ENCODE peak calls at places on chromosomes 4 and X, in nine cellular contexts. F, X, L, J, N, U, C, D and V are unnamed samples.

GRCh38 chr4:135927651-135928050 is 1604.6 kb downstream of the PCDH18 start:
- DNase-seq in L (no peak), N (no peak), J (no peak), X (no peak), F (no peak), D (no peak), U (no peak), C (no peak), V (no peak)

GRCh38 chr4:73434311-73434710 is 1.7 kb upstream of the AFP start:
- DNase-seq in U (no peak), J (no peak), D (no peak), X (no peak), F (no peak), N (peak), C (no peak), L (peak), V (no peak)

GRCh38 chrX:69154051-69154450 is 11.2 kb downstream of the PJA1 start:
- DNase-seq in N (no peak), U (no peak), D (no peak), X (no peak), J (no peak), C (no peak), F (no peak), L (no peak), V (no peak)

GRCh38 chrX:109695637-109696036 is 37.4 kb downstream of the ACSL4 start:
- DNase-seq in N (no peak), L (no peak), U (no peak), J (no peak), X (no peak), F (no peak), C (no peak), D (no peak), V (no peak)

GRCh38 chrX:43750248-43750676 is 94.2 kb downstream of the MAOA start:
- DNase-seq in L (no peak), J (peak), C (peak), N (peak), D (peak), F (peak), U (peak), X (peak), V (no peak)

GRCh38 chrX:13647709-13648212 is 5.2 kb upstream of the TCEANC start:
- DNase-seq in L (no peak), C (no peak), U (peak), X (no peak), J (no peak), D (peak), F (peak), N (peak), V (peak)

GRCh38 chrX:139642241-139642927 is 65.6 kb downstream of the MCF2 start:
- DNase-seq in J (peak), X (no peak), F (no peak), N (peak), C (no peak), D (no peak), U (no peak), L (no peak), V (no peak)

GRCh38 chrX:47579537-47579936 is 2.7 kb upstream of the TIMP1 start:
- DNase-seq in C (peak), D (peak), N (peak), U (no peak), L (no peak), J (peak), F (peak), X (no peak), V (no peak)

GRCh38 chr4:110164251-110164650 is 34.2 kb downstream of the ELOVL6 start:
- DNase-seq in L (no peak), N (peak), X (no peak), D (no peak), F (no peak), C (no peak), U (no peak), J (peak), V (no peak)

GRCh38 chr4:70877539-70877938 is 24.6 kb upstream of the MOB1B start:
- DNase-seq in D (no peak), L (no peak), X (no peak), J (no peak), U (no peak), F (no peak), C (no peak), N (no peak), V (no peak)

GRCh38 chr4:53994382-53994781 is 70.0 kb downstream of the CHIC2 start:
- DNase-seq in D (no peak), J (no peak), N (no peak), X (no peak), U (no peak), L (no peak), F (no peak), C (no peak), V (no peak)

GRCh38 chr4:20612313-20612712 is 87.9 kb upstream of the PACRGL start:
- DNase-seq in F (no peak), J (no peak), U (no peak), X (no peak), D (no peak), N (no peak), L (no peak), C (no peak), V (no peak)

GRCh38 chr4:20444599-20445337 is 193.1 kb downstream of the SLIT2 start:
- DNase-seq in N (peak), U (peak), J (no peak), X (no peak), F (no peak), D (no peak), L (no peak), C (no peak), V (no peak)

GRCh38 chr4:114108869-114109268 is 129.4 kb upstream of the ARSJ start:
- DNase-seq in U (peak), N (peak), F (no peak), X (no peak), C (peak), L (peak), J (peak), D (no peak), V (no peak)

GRCh38 chrX:40855932-40856515 is 120.7 kb upstream of the MED14 start:
- DNase-seq in J (no peak), D (no peak), X (no peak), C (no peak), N (no peak), U (no peak), L (no peak), F (no peak), V (no peak)

GRCh38 chr4:124863039-124863545 is 150.6 kb upstream of the ANKRD50 start:
- DNase-seq in C (no peak), N (no peak), U (no peak), X (no peak), J (no peak), L (no peak), F (no peak), D (no peak), V (no peak)

GRCh38 chrX:70720721-70721120 is 187.8 kb downstream of the TEX11 start:
- DNase-seq in F (no peak), C (no peak), U (no peak), N (peak), J (no peak), L (no peak), D (no peak), X (no peak), V (no peak)

GRCh38 chr4:67292045-67292444 is 253.3 kb downstream of the CENPC start:
- DNase-seq in L (no peak), X (no peak), N (no peak), J (no peak), F (no peak), C (no peak), D (no peak), U (no peak), V (no peak)

GRCh38 chr4:154529737-154530136 is 20.5 kb downstream of the PLRG1 start:
- DNase-seq in D (no peak), U (no peak), F (no peak), C (no peak), X (no peak), N (no peak), L (no peak), J (no peak), V (no peak)

GRCh38 chr4:143531368-143531767 is 17.9 kb downstream of the SMARCA5 start:
- DNase-seq in F (no peak), C (no peak), D (no peak), U (no peak), X (no peak), N (no peak), J (no peak), L (no peak), V (no peak)

GRCh38 chr4:3729188-3729884 is 36.8 kb upstream of the ADRA2C start:
- DNase-seq in N (peak), D (no peak), L (no peak), U (no peak), F (no peak), C (no peak), J (peak), X (no peak), V (no peak)

GRCh38 chrX:72094894-72095293 is 36.8 kb downstream of the RTL5 start:
- DNase-seq in U (peak), D (no peak), L (no peak), F (peak), C (peak), N (peak), J (no peak), X (no peak), V (no peak)

GRCh38 chr4:142840516-142841123 is 5.5 kb downstream of the INPP4B start:
- DNase-seq in X (no peak), L (peak), U (no peak), J (peak), D (no peak), F (no peak), C (peak), N (peak), V (no peak)

GRCh38 chrX:57134702-57135101 is 2.5 kb downstream of the SPIN2A start:
- DNase-seq in F (no peak), X (no peak), U (no peak), L (no peak), J (no peak), D (no peak), N (no peak), C (no peak), V (no peak)

GRCh38 chr4:139889194-139889762 is 223.7 kb downstream of the MGST2 start:
- DNase-seq in L (peak), J (no peak), C (no peak), N (no peak), F (no peak), X (no peak), U (peak), D (no peak), V (no peak)

GRCh38 chr4:64200001-64200555 is 209.2 kb downstream of the TECRL start:
- DNase-seq in L (no peak), N (no peak), C (no peak), U (no peak), D (no peak), F (no peak), J (no peak), X (no peak), V (no peak)

GRCh38 chr4:69823481-69824186 is 36.3 kb downstream of the SULT1E1 start:
- DNase-seq in N (no peak), F (peak), J (peak), C (peak), D (peak), U (peak), L (no peak), X (no peak), V (peak)

GRCh38 chr4:76752911-76753494 is 144.9 kb downstream of the SOWAHB start:
- DNase-seq in N (peak), D (no peak), X (no peak), L (peak), F (no peak), J (peak), U (peak), C (no peak), V (no peak)

GRCh38 chr4:60657802-60658201 is 542.3 kb upstream of the ADGRL3 start:
- DNase-seq in X (no peak), N (peak), D (no peak), C (no peak), L (no peak), J (no peak), F (no peak), U (no peak), V (no peak)

GRCh38 chrX:85244411-85245210 is 820 bp downstream of the ZNF711 start:
- DNase-seq in F (peak), J (peak), U (peak), L (no peak), X (peak), D (no peak), N (no peak), C (no peak), V (no peak)

GRCh38 chr4:38805530-38806145 is 1.0 kb upstream of the TLR1 start:
- DNase-seq in J (no peak), U (no peak), C (peak), F (peak), D (peak), X (no peak), L (no peak), N (peak), V (no peak)

GRCh38 chr4:147991543-147992295 is 259.8 kb downstream of the ARHGAP10 start:
- DNase-seq in F (no peak), X (no peak), C (no peak), D (no peak), L (no peak), U (no peak), J (no peak), N (no peak), V (no peak)

GRCh38 chr4:57065730-57066482 is 44.3 kb downstream of the IGFBP7 start:
- DNase-seq in L (no peak), D (no peak), C (no peak), U (no peak), F (no peak), N (no peak), X (no peak), J (no peak), V (no peak)

DNA sequence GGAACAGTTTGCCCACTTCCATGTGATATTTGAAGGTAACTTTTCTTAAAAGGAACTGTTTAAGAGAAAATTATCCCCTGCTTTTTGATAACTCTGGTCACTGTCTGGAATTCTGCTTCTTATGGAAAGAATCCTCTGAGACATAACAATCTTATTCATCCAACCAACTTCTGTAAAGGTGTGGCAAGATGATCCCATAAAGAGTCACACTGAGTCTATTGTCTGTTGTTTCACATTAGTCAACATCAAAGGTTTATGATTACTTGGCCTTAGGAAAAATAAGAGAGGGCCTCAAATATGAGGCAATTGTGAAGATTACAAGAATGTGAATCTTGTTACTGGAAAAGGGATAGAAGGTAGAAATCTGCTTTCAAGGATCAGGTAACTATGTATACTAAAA is 88.0 kb upstream of the MAGEB18 start:
- DNase-seq in N (no peak), X (no peak), D (no peak), F (no peak), L (no peak), U (no peak), J (no peak), C (no peak), V (no peak)
- TF ChIP-seq CTCF in N (no peak), X (no peak), D (no peak), F (no peak), L (no peak), U (no peak), J (no peak), C (no peak), V (no peak)

GRCh38 chr4:2009651-2010233 is 968 bp upstream of the NELFA start:
- DNase-seq in N (peak), J (peak), U (peak), L (peak), F (peak), D (peak), C (peak), X (peak), V (peak)
- TF ChIP-seq CTCF in N (peak), J (peak), U (peak), L (peak), F (peak), D (no peak), C (no peak), X (peak), V (no peak)

DNA sequence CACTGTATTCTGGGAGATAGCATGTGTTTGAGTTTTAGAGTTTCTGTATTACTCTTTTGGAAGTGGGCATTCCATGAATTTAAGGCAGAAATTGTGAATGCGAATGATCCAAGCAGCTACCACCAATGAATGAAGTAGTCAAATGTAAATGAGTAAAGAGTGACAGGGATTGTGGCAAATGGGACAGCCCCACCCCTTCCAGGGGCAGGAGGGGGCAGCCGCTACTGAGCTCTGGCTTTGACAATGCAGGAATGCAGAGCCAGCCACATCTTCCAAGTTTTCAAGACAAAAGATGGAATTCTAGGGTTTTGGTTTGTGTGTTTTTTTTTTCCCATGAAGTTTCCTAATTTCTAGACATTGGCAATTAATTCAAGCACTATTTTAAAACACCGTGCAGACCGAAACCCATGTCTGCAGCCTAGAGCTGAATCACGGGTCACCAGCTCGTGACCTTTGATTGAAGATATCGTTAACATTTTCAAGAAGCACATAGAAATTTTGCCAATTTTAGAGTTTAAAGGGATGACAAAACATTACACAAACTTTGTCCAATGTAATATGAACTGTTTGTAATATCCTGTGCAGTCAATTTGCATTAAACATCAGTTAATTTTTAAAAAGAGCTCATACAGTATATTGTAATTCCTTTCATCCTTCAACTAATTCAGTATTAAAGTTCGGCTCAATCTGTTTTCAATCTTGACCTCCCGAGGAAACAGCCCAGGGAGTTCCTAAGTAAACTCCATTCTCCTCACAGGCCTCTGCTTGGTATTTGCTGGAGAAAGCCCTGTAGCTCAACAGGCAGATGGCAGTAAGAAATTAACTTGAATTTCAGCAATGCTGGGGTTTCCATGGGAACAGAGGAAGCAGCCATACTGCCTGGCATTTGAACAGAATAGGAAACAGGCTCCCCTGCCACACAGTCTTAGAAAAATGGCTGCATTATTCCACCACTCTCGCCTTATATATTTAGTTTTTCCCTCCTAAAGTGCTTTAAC is 83.4 kb downstream of the UCHL1 start:
- DNase-seq in J (peak), U (peak), C (no peak), D (no peak), L (no peak), N (peak), X (peak), F (no peak), V (no peak)
- TF ChIP-seq CTCF in J (peak), U (peak), C (no peak), D (no peak), L (peak), N (no peak), X (no peak), F (no peak), V (no peak)

DNA sequence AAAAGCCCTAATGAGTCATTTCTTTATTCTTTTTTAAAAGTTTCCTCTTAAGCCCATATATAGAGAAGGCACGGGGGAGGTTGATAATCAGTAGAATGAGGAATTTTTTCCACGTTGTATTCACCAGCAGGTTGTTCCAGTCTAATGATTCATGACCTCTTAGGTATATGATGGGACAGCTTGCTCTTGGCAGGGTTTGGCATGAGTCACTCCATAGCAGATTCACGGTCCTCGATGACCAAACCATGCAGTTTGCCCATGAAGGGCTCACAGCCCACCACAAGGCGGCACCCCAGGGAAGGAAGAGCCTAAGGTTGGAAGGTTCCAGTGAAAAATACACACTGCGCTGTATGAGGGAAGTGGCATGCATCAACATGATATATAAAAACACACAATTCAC is 623.8 kb upstream of the DIPK2B start:
- DNase-seq in X (no peak), J (peak), C (peak), N (peak), D (no peak), U (peak), F (no peak), L (peak), V (peak)
- TF ChIP-seq CTCF in X (peak), J (peak), C (peak), N (peak), D (no peak), U (no peak), F (peak), L (peak), V (no peak)

GRCh38 chrX:81489987-81490386 is 288.1 kb downstream of the SH3BGRL start:
- DNase-seq in J (no peak), X (no peak), N (peak), D (no peak), U (no peak), L (no peak), C (no peak), F (no peak), V (no peak)
- TF ChIP-seq CTCF in J (no peak), X (peak), N (no peak), D (no peak), U (no peak), L (no peak), C (no peak), F (no peak), V (no peak)

GRCh38 chr4:178086324-178086723 is 644.1 kb upstream of the AGA start:
- DNase-seq in J (no peak), D (no peak), C (no peak), X (no peak), L (no peak), U (peak), N (no peak), F (no peak), V (no peak)
- TF ChIP-seq CTCF in J (no peak), D (no peak), C (no peak), X (no peak), L (peak), U (peak), N (no peak), F (no peak), V (no peak)

GRCh38 chr4:162793004-162793403 is 373.7 kb downstream of the NAF1 start:
- DNase-seq in D (no peak), X (no peak), N (no peak), L (no peak), J (no peak), U (no peak), C (no peak), F (no peak), V (no peak)

GRCh38 chr4:162787120-162787519 is 379.6 kb downstream of the NAF1 start:
- DNase-seq in D (no peak), J (no peak), N (no peak), U (no peak), X (no peak), C (no peak), F (no peak), L (no peak), V (no peak)

GRCh38 chr4:162793571-162793970 is 373.1 kb downstream of the NAF1 start:
- DNase-seq in F (no peak), U (no peak), L (no peak), N (peak), X (no peak), J (peak), C (no peak), D (no peak), V (no peak)

DNA sequence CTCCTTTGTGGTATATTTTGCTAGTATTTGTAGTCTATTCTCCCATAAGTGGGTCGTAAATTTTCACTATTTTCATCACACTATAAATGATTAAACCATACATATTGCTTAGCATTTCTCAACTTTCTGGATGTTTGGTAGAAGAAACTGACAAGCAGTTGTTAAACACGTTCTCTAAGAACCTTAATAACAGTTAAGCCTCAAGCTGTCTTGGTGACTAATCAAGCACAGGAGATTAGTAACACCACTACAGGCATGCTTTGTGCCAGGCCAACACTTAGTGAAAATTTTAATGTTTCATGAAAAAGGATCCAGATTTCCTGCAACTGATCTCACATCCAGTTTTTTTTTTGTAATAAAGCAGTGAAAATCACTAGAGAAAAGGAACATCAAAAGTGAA is 375.4 kb downstream of the NAF1 start:
- DNase-seq in J (peak), N (no peak), L (no peak), D (no peak), X (no peak), C (no peak), U (no peak), F (no peak), V (no peak)
- TF ChIP-seq CTCF in J (no peak), N (no peak), L (no peak), D (no peak), X (no peak), C (no peak), U (no peak), F (no peak), V (no peak)

GRCh38 chr4:184250795-184251679 is 33.4 kb upstream of the ENPP6 start:
- DNase-seq in N (peak), C (peak), X (no peak), F (no peak), D (no peak), L (no peak), J (peak), U (peak), V (no peak)
- TF ChIP-seq CTCF in N (peak), C (peak), X (peak), F (peak), D (peak), L (peak), J (peak), U (peak), V (peak)